ENCODE peak calls at places on chromosomes 1 and 21, in nine cellular contexts. A is T-helper 17 cell; N is iris pigment epithelial cell; U is NCI-H1092; J is LoVo; C is H7; P is B cell; B is stimulated activated naive CD8-positive, alpha-beta T cell treated with anti-CD3 and anti-CD28 coated beads, Interleukin-15, Interleukin-2, amounts not matched to agents 100 U/mL and 50 U/mL, for 24 hours; M is epithelial cell of esophagus. T is an unnamed sample.

GRCh38 chr1:31801450-31801849 is 14.4 kb downstream of the SPOCD1 start:
- DNase-seq in A (no peak), N (no peak), U (no peak), J (no peak), C (peak), P (no peak), B (no peak), M (no peak), T (no peak)

GRCh38 chr1:27098447-27099153 is 56.3 kb downstream of the SLC9A1 start:
- DNase-seq in A (no peak), N (no peak), U (no peak), J (no peak), C (peak), P (no peak), B (no peak), M (peak), T (peak)

GRCh38 chr1:38451541-38451993 is 405.0 kb upstream of the POU3F1 start:
- DNase-seq in A (no peak), N (peak), U (no peak), J (no peak), C (peak), P (no peak), B (no peak), M (peak), T (no peak)

GRCh38 chr21:45974073-45975016 is 7.2 kb upstream of the COL6A1 start:
- DNase-seq in A (no peak), N (peak), U (no peak), J (peak), C (peak), P (peak), B (peak), M (no peak), T (peak)

GRCh38 chr1:119611701-119612113 is 36.4 kb downstream of the ZNF697 start:
- DNase-seq in A (no peak), N (peak), U (peak), J (peak), C (peak), P (peak), B (peak), M (peak), T (peak)

GRCh38 chr1:25523512-25523911 is 19.9 kb upstream of the LDLRAP1 start:
- DNase-seq in A (no peak), N (peak), U (peak), J (no peak), C (peak), P (no peak), B (no peak), M (peak), T (no peak)

GRCh38 chr1:75614455-75615379 is 3.8 kb upstream of the SLC44A5 start:
- DNase-seq in A (no peak), N (peak), U (peak), J (no peak), C (peak), P (peak), B (peak), M (no peak), T (no peak)

GRCh38 chr1:59458884-59459283 is 162.0 kb downstream of the FGGY start:
- DNase-seq in A (no peak), N (no peak), U (no peak), J (no peak), C (no peak), P (no peak), B (no peak), M (no peak), T (no peak)

GRCh38 chr1:225762002-225762441 is 15.6 kb upstream of the SRP9 start:
- DNase-seq in A (no peak), N (peak), U (peak), J (no peak), C (no peak), P (no peak), B (no peak), M (peak), T (no peak)

GRCh38 chr1:147177611-147178370 is 5.5 kb upstream of the PRKAB2 start:
- DNase-seq in A (no peak), N (peak), U (no peak), J (no peak), C (peak), P (peak), B (peak), M (no peak), T (peak)

GRCh38 chr1:229230893-229231753 is 39.8 kb upstream of the RAB4A start:
- DNase-seq in A (no peak), N (peak), U (no peak), J (peak), C (no peak), P (no peak), B (no peak), M (peak), T (no peak)

T was measured in foreskin fibroblast.